ENCODE peak calls at places on chromosomes 16 and 17, in five cellular contexts. G is CD4-positive, alpha-beta T cell; T is GM04504; F is AG08395; C is GM13977. E is an unnamed sample.

GRCh38 chr16:67730326-67730725 is 11.2 kb upstream of the GFOD2 start:
- DNase-seq in G (no peak), F (no peak), T (no peak), C (no peak), E (no peak)

GRCh38 chr17:77332034-77332971 is 191.5 kb downstream of the SEC14L1 start:
- DNase-seq in G (peak; percentile 18), C (no peak), F (no peak), T (no peak), E (peak; percentile 38)

GRCh38 chr16:86428729-86429472 is 81.4 kb upstream of the FOXF1 start:
- DNase-seq in C (no peak), F (no peak), T (no peak), G (no peak), E (no peak)

GRCh38 chr17:77664097-77664729 is 294.3 kb upstream of the TNRC6C start:
- DNase-seq in G (no peak), T (no peak), F (no peak), C (no peak), E (no peak)

GRCh38 chr16:23408242-23409201 is 44.5 kb downstream of the COG7 start:
- DNase-seq in F (peak; percentile 91), G (no peak), C (no peak), T (peak; percentile 64), E (no peak)

GRCh38 chr17:66272699-66273390 is 29.6 kb upstream of the PRKCA start:
- DNase-seq in G (no peak), C (no peak), T (peak; percentile 70), F (peak; percentile 73), E (no peak)

GRCh38 chr17:73969956-73970355 is 233.5 kb upstream of the RPL38 start:
- DNase-seq in F (peak; percentile 45), C (no peak), G (no peak), T (no peak), E (no peak)

GRCh38 chr16:83669456-83669855 is 138.3 kb upstream of the HSBP1 start:
- DNase-seq in T (no peak), F (no peak), C (no peak), G (no peak), E (no peak)

GRCh38 chr17:19590912-19591551 is 57.4 kb downstream of the SLC47A1 start:
- DNase-seq in F (no peak), C (no peak), T (no peak), G (no peak), E (no peak)

GRCh38 chr16:58494981-58495860 is 4.7 kb upstream of the NDRG4 start:
- DNase-seq in T (peak; percentile 95), G (no peak), F (peak; percentile 97), C (peak; percentile 92), E (peak; percentile 41)

GRCh38 chr17:6065351-6065750 is 4.8 kb upstream of the WSCD1 start:
- DNase-seq in T (no peak), F (no peak), G (no peak), C (no peak), E (no peak)

GRCh38 chr16:84999200-84999599 is 12.1 kb downstream of the ZDHHC7 start:
- DNase-seq in C (no peak), G (no peak), T (no peak), F (no peak), E (no peak)

GRCh38 chr17:14299261-14300093 is 1.4 kb upstream of the HS3ST3B1 start:
- DNase-seq in C (no peak), G (peak; percentile 15), F (no peak), T (no peak), E (peak; percentile 35)

GRCh38 chr17:74805543-74805991 is 29.4 kb upstream of the NAT9 start:
- DNase-seq in G (no peak), F (no peak), T (no peak), C (no peak), E (no peak)

GRCh38 chr17:27106982-27107360 is 186.9 kb upstream of the WSB1 start:
- DNase-seq in C (no peak), T (no peak), F (no peak), G (no peak), E (no peak)

GRCh38 chr17:7709031-7709430 is 4.0 kb downstream of the EFNB3 start:
- DNase-seq in T (no peak), F (no peak), G (no peak), C (no peak), E (no peak)

GRCh38 chr17:65918450-65918849 is 273.5 kb downstream of the CEP112 start:
- DNase-seq in C (no peak), T (no peak), G (no peak), F (peak; percentile 5), E (no peak)

GRCh38 chr16:89120921-89121351 is 27.3 kb downstream of the ACSF3 start:
- DNase-seq in G (no peak), F (no peak), T (no peak), C (no peak), E (no peak)

GRCh38 chr17:4175921-4176802 is 33.2 kb downstream of the CYB5D2 start:
- DNase-seq in F (no peak), G (peak; percentile 12), C (peak; percentile 48), T (no peak), E (peak; percentile 28)

GRCh38 chr17:47684025-47684424 is 9.9 kb upstream of the TBKBP1 start:
- DNase-seq in G (no peak), F (no peak), C (no peak), T (no peak), E (no peak)

GRCh38 chr17:65438708-65439294 is 122.6 kb downstream of the AXIN2 start:
- DNase-seq in F (peak; percentile 75), C (no peak), G (no peak), T (peak; percentile 24), E (no peak)

GRCh38 chr17:81703747-81704654 is 834 bp downstream of the MRPL12 start:
- DNase-seq in T (no peak), F (no peak), C (no peak), G (no peak), E (no peak)

GRCh38 chr17:6327007-6327406 is 107.9 kb downstream of the AIPL1 start:
- DNase-seq in C (no peak), T (no peak), G (no peak), F (no peak), E (no peak)

GRCh38 chr16:10180771-10181163 is 1.5 kb downstream of the GRIN2A start:
- DNase-seq in C (peak; percentile 75), G (no peak), T (no peak), F (no peak), E (no peak)

GRCh38 chr16:24537474-24538337 is 1.7 kb upstream of the RBBP6 start:
- DNase-seq in F (no peak), T (no peak), G (no peak), C (no peak), E (no peak)

GRCh38 chr17:67829331-67829730 is 4.0 kb downstream of the BPTF start:
- DNase-seq in G (no peak), T (no peak), C (peak; percentile 52), F (no peak), E (peak; percentile 7)

GRCh38 chr16:81746566-81746965 is 32.5 kb upstream of the PLCG2 start:
- DNase-seq in G (no peak), F (no peak), T (no peak), C (no peak), E (no peak)

GRCh38 chr17:38504216-38504615 is 76.0 kb downstream of the ARHGAP23 start:
- DNase-seq in C (no peak), F (no peak), G (no peak), T (no peak), E (no peak)

GRCh38 chr17:38449364-38449763 is 21.1 kb downstream of the ARHGAP23 start:
- DNase-seq in T (no peak), C (no peak), F (no peak), G (no peak), E (no peak)